ENCODE peak calls at places on chromosomes 11 and 22, in eight cellular contexts. G, T, P, X, Q, O, M and K are unnamed samples.

GRCh38 chr11:14318581-14318981 is 40.4 kb downstream of the RRAS2 start:
- DNase-seq in G (no peak), X (no peak), Q (no peak), O (no peak), M (peak; percentile 51), T (no peak), P (no peak), K (no peak)

GRCh38 chr11:36399745-36400144 is 103.7 kb downstream of the PRR5L start:
- DNase-seq in X (no peak), Q (no peak), M (no peak), T (no peak), G (no peak), O (no peak), P (no peak), K (no peak)

GRCh38 chr11:22521226-22521625 is 104.4 kb downstream of the FANCF start:
- DNase-seq in T (no peak), P (no peak), O (no peak), M (peak; percentile 59), G (no peak), X (no peak), Q (peak; percentile 79), K (no peak)

GRCh38 chr11:69123593-69124545 is 31.9 kb upstream of the SMIM38 start:
- DNase-seq in T (no peak), O (peak; percentile 24), M (no peak), G (no peak), P (no peak), Q (no peak), X (no peak), K (no peak)

GRCh38 chr22:44219101-44219870 is 38.6 kb downstream of the PARVG start:
- DNase-seq in P (no peak), T (peak; percentile 10), M (no peak), O (no peak), X (no peak), Q (no peak), G (no peak), K (no peak)

GRCh38 chr11:11000546-11001283 is 142.9 kb upstream of the ZBED5 start:
- DNase-seq in G (no peak), O (no peak), Q (no peak), P (no peak), M (no peak), X (no peak), T (no peak), K (no peak)

GRCh38 chr11:46710821-46711269 is 8.2 kb upstream of the F2 start:
- DNase-seq in T (peak; percentile 69), M (peak; percentile 85), G (no peak), P (peak; percentile 12), X (no peak), Q (peak; percentile 93), O (peak; percentile 75), K (peak; percentile 43)

GRCh38 chr11:34787899-34788298 is 128.3 kb downstream of the APIP start:
- DNase-seq in P (no peak), G (no peak), T (no peak), X (no peak), O (no peak), Q (no peak), M (no peak), K (no peak)

GRCh38 chr11:12503886-12504285 is 126.5 kb downstream of the PARVA start:
- DNase-seq in O (no peak), G (no peak), T (no peak), M (no peak), P (no peak), X (no peak), Q (no peak), K (no peak)

GRCh38 chr22:37498289-37498909 is 12.2 kb upstream of the MFNG start:
- DNase-seq in X (peak; percentile 61), T (no peak), M (peak; percentile 31), O (no peak), P (no peak), G (peak; percentile 22), Q (no peak), K (peak; percentile 63)

GRCh38 chr11:50214376-50214775 is 181.7 kb downstream of the OR4C45 start:
- DNase-seq in G (no peak), M (no peak), Q (no peak), O (no peak), X (no peak), P (no peak), T (no peak), K (no peak)